ENCODE peak calls at places on chromosomes 16 and 17, in six cellular contexts. M is CD4-positive, alpha-beta memory T cell; U is NCI-H1048; Y is stimulated activated CD4-positive, alpha-beta T cell treated with anti-CD3 and anti-CD28 coated beads, Interleukin-2, amount 100 ng/mL, for 4 hours; A is MV-4-11; C is AG09319. D is an unnamed sample.

GRCh38 chr17:50480142-50480764 is 1.6 kb downstream of the RSAD1 start:
- DNase-seq in M (no peak), U (no peak), Y (no peak), A (no peak), C (no peak), D (no peak)

GRCh38 chr16:50960517-50961202 is 190.4 kb downstream of the SALL1 start:
- DNase-seq in M (no peak), U (no peak), Y (no peak), A (no peak), C (no peak), D (no peak)

GRCh38 chr16:27053996-27054395 is 12.7 kb upstream of the C16orf82 start:
- DNase-seq in M (no peak), U (no peak), Y (no peak), A (no peak), C (no peak), D (no peak)

GRCh38 chr17:1029912-1030656 is 33.2 kb downstream of the TIMM22 start:
- DNase-seq in M (no peak), U (no peak), Y (no peak), A (no peak), C (no peak), D (no peak)

GRCh38 chr16:21300309-21301167 is 22.4 kb upstream of the CRYM start:
- DNase-seq in M (peak), U (peak), Y (peak), A (peak), C (peak), D (peak)

GRCh38 chr17:71726320-71726719 is 394.5 kb upstream of the SOX9 start:
- DNase-seq in M (no peak), U (no peak), Y (no peak), A (no peak), C (no peak), D (no peak)

GRCh38 chr16:86882586-86883280 is 304.4 kb downstream of the FOXL1 start:
- DNase-seq in M (no peak), U (no peak), Y (no peak), A (no peak), C (peak), D (no peak)

GRCh38 chr16:55001931-55002330 is 71.3 kb downstream of the IRX5 start:
- DNase-seq in M (no peak), U (no peak), Y (no peak), A (no peak), C (no peak), D (no peak)

GRCh38 chr16:21626659-21627277 is 25.6 kb downstream of the IGSF6 start:
- DNase-seq in M (peak), U (no peak), Y (no peak), A (peak), C (peak), D (peak)

GRCh38 chr17:48738803-48739526 is 10.4 kb upstream of the HOXB13 start:
- DNase-seq in M (no peak), U (no peak), Y (no peak), A (no peak), C (no peak), D (no peak)

GRCh38 chr17:76994237-76994637 is 126.0 kb downstream of the MGAT5B start:
- DNase-seq in M (no peak), U (no peak), Y (no peak), A (no peak), C (no peak), D (no peak)

GRCh38 chr17:2364132-2365116 is 27.1 kb downstream of the SGSM2 start:
- DNase-seq in M (no peak), U (no peak), Y (no peak), A (no peak), C (no peak), D (no peak)

GRCh38 chr17:75549246-75550138 is 24.0 kb downstream of the LLGL2 start:
- DNase-seq in M (no peak), U (peak), Y (no peak), A (no peak), C (no peak), D (no peak)

GRCh38 chr17:42286411-42287295 is 1.6 kb upstream of the STAT5A start:
- DNase-seq in M (no peak), U (no peak), Y (no peak), A (peak), C (no peak), D (peak)

GRCh38 chr16:25897677-25898076 is 205.9 kb downstream of the HS3ST4 start:
- DNase-seq in M (no peak), U (no peak), Y (no peak), A (no peak), C (no peak), D (no peak)

GRCh38 chr17:3558603-3559269 is 1.1 kb upstream of the TRPV3 start:
- DNase-seq in M (peak), U (no peak), Y (peak), A (peak), C (no peak), D (no peak)

D was measured in GF-D8.